ENCODE peak calls at places on chromosomes 1 and 21, in ten cellular contexts. X is upper lobe of right lung; N is CD4-positive, alpha-beta memory T cell; U is body of pancreas; K is cardiac muscle cell; H is heart right ventricle; R is uterus; O is psoas muscle; B is lower lobe of right lung; P is pancreas. Y is an unnamed sample.

GRCh38 chr1:28064064-28064463 is 24.3 kb downstream of the EYA3 start:
- DNase-seq in X (no peak), N (no peak), U (no peak), K (peak; percentile 52), H (no peak), R (no peak), O (no peak), B (no peak), P (no peak), Y (no peak)

GRCh38 chr21:33080376-33080775 is 10.4 kb downstream of the OLIG1 start:
- DNase-seq in X (no peak), N (no peak), U (no peak), K (no peak), H (no peak), R (no peak), O (no peak), B (no peak), P (no peak), Y (no peak)

GRCh38 chr1:54542962-54543539 is 5.0 kb upstream of the ACOT11 start:
- DNase-seq in X (no peak), N (no peak), U (no peak), K (peak; percentile 29), H (no peak), R (no peak), O (no peak), B (no peak), P (no peak), Y (peak; percentile 16)

GRCh38 chr1:156951371-156951770 is 30.9 kb downstream of the LRRC71 start:
- DNase-seq in X (no peak), N (no peak), U (no peak), K (no peak), H (no peak), R (no peak), O (no peak), B (no peak), P (no peak), Y (no peak)

GRCh38 chr1:19866758-19867157 is 15.4 kb upstream of the OTUD3 start:
- DNase-seq in X (no peak), N (no peak), U (no peak), K (no peak), H (no peak), R (no peak), O (no peak), B (no peak), P (no peak), Y (no peak)

GRCh38 chr1:18491168-18491567 is 10.4 kb downstream of the KLHDC7A start:
- DNase-seq in X (no peak), N (no peak), U (no peak), K (no peak), H (no peak), R (no peak), O (no peak), B (no peak), P (no peak), Y (no peak)

GRCh38 chr1:226603030-226603960 is 54.7 kb downstream of the STUM start:
- DNase-seq in X (peak; percentile 34), N (no peak), U (peak; percentile 69), K (peak; percentile 80), H (peak; percentile 83), R (peak; percentile 72), O (peak; percentile 61), B (no peak), P (no peak), Y (no peak)

GRCh38 chr1:185338719-185339622 is 21.9 kb upstream of the IVNS1ABP start:
- DNase-seq in X (no peak), N (peak; percentile 62), U (no peak), K (peak; percentile 73), H (peak; percentile 17), R (no peak), O (peak; percentile 19), B (peak; percentile 64), P (peak; percentile 40), Y (no peak)

GRCh38 chr1:81756872-81757271 is 43.9 kb upstream of the ADGRL2 start:
- DNase-seq in X (no peak), N (no peak), U (no peak), K (peak; percentile 61), H (peak; percentile 23), R (no peak), O (no peak), B (no peak), P (no peak), Y (no peak)

GRCh38 chr1:173561263-173561662 is 41.6 kb downstream of the SLC9C2 start:
- DNase-seq in X (no peak), N (no peak), U (no peak), K (no peak), H (no peak), R (no peak), O (no peak), B (no peak), P (no peak), Y (no peak)

GRCh38 chr1:226887006-226887405 is 16.6 kb downstream of the PSEN2 start:
- DNase-seq in X (no peak), N (no peak), U (no peak), K (no peak), H (no peak), R (no peak), O (no peak), B (no peak), P (no peak), Y (no peak)

GRCh38 chr1:174883361-174883760 is 116.4 kb upstream of the CACYBP start:
- DNase-seq in X (no peak), N (peak; percentile 12), U (no peak), K (peak; percentile 52), H (no peak), R (no peak), O (no peak), B (no peak), P (no peak), Y (no peak)

GRCh38 chr1:173042806-173043205 is 7.9 kb downstream of the TNFSF18 start:
- DNase-seq in X (no peak), N (no peak), U (no peak), K (peak; percentile 25), H (no peak), R (no peak), O (no peak), B (no peak), P (no peak), Y (no peak)

GRCh38 chr21:36976882-36977651 is 10.6 kb upstream of the HLCS start:
- DNase-seq in X (no peak), N (peak; percentile 31), U (peak; percentile 48), K (peak; percentile 83), H (peak; percentile 35), R (peak; percentile 30), O (no peak), B (no peak), P (peak; percentile 35), Y (peak; percentile 70)

GRCh38 chr1:3439346-3439745 is 15.1 kb upstream of the ARHGEF16 start:
- DNase-seq in X (no peak), N (no peak), U (no peak), K (no peak), H (no peak), R (no peak), O (peak; percentile 3), B (no peak), P (no peak), Y (no peak)

GRCh38 chr1:65773391-65773790 is 19.3 kb upstream of the PDE4B start:
- DNase-seq in X (no peak), N (no peak), U (no peak), K (no peak), H (no peak), R (no peak), O (no peak), B (no peak), P (no peak), Y (no peak)

GRCh38 chr21:41361053-41361785 is 608 bp upstream of the MX2 start:
- DNase-seq in X (no peak), N (no peak), U (no peak), K (peak; percentile 3), H (no peak), R (no peak), O (no peak), B (no peak), P (no peak), Y (no peak)
- H3K27ac ChIP-seq in X (peak overlapping the region; percentile 91), N (peak overlapping the region; percentile 93), U (peak overlapping the region; percentile 68), K (no peak overlapping the region), H (peak overlapping the region; percentile 94), R (peak overlapping the region; percentile 74), O (peak overlapping the region; percentile 62), B (peak overlapping the region; percentile 90), P (peak overlapping the region; percentile 10), Y (no peak overlapping the region)

GRCh38 chr1:234961468-234962339 is 166.9 kb downstream of the TOMM20 start:
- DNase-seq in X (no peak), N (no peak), U (peak; percentile 47), K (peak; percentile 95), H (peak; percentile 57), R (no peak), O (no peak), B (no peak), P (no peak), Y (no peak)

GRCh38 chr1:234963180-234963903 is 165.3 kb downstream of the TOMM20 start:
- DNase-seq in X (peak; percentile 92), N (peak; percentile 89), U (peak; percentile 67), K (peak; percentile 93), H (peak; percentile 84), R (no peak), O (peak; percentile 80), B (peak; percentile 95), P (peak; percentile 82), Y (peak; percentile 76)

GRCh38 chr1:234963904-234964702 is 164.5 kb downstream of the TOMM20 start:
- DNase-seq in X (no peak), N (no peak), U (peak; percentile 83), K (no peak), H (peak; percentile 66), R (no peak), O (peak; percentile 55), B (no peak), P (peak; percentile 68), Y (no peak)

GRCh38 chr1:234960722-234961467 is 167.7 kb downstream of the TOMM20 start:
- DNase-seq in X (no peak), N (no peak), U (peak; percentile 78), K (peak; percentile 85), H (no peak), R (no peak), O (no peak), B (no peak), P (peak; percentile 83), Y (no peak)

GRCh38 chr1:234962340-234962989 is 166.2 kb downstream of the TOMM20 start:
- DNase-seq in X (no peak), N (no peak), U (peak; percentile 32), K (peak; percentile 99), H (peak; percentile 64), R (peak; percentile 73), O (peak; percentile 55), B (no peak), P (no peak), Y (peak; percentile 48)
- H3K27ac ChIP-seq in X (peak overlapping the region; percentile 83), N (peak overlapping the region; percentile 89), U (peak overlapping the region; percentile 94), K (peak overlapping the region; percentile 77), H (peak overlapping the region; percentile 96), R (peak overlapping the region; percentile 78), O (peak overlapping the region; percentile 70), B (peak overlapping the region; percentile 86), P (peak overlapping the region; percentile 73), Y (peak overlapping the region; percentile 82)

GRCh38 chr1:39238476-39238875 is 34.0 kb downstream of the MACF1 start:
- DNase-seq in X (no peak), N (no peak), U (no peak), K (peak; percentile 96), H (peak; percentile 67), R (peak; percentile 36), O (no peak), B (no peak), P (no peak), Y (no peak)

GRCh38 chr1:39236971-39237370 is 32.5 kb downstream of the MACF1 start:
- DNase-seq in X (no peak), N (no peak), U (no peak), K (no peak), H (no peak), R (no peak), O (no peak), B (no peak), P (no peak), Y (no peak)
- H3K27ac ChIP-seq in X (no peak overlapping the region), N (no peak overlapping the region), U (no peak overlapping the region), K (peak overlapping the region; percentile 75), H (no peak overlapping the region), R (no peak overlapping the region), O (no peak overlapping the region), B (no peak overlapping the region), P (no peak overlapping the region), Y (no peak overlapping the region)

GRCh38 chr1:229199261-229199850 is 71.6 kb upstream of the RAB4A start:
- DNase-seq in X (no peak), N (no peak), U (no peak), K (no peak), H (no peak), R (no peak), O (no peak), B (no peak), P (no peak), Y (peak; percentile 26)
- H3K27ac ChIP-seq in X (peak overlapping the region; percentile 3), N (no peak overlapping the region), U (no peak overlapping the region), K (no peak overlapping the region), H (peak overlapping the region; percentile 85), R (no peak overlapping the region), O (no peak overlapping the region), B (peak overlapping the region; percentile 53), P (no peak overlapping the region), Y (no peak overlapping the region)